ENCODE peak calls at places on chromosome 15, in nine cellular contexts. V is cardiac fibroblast, U is SK-N-SH, S is AG04450, A is foreskin keratinocyte, B is HFFc6, D is astrocyte of the spinal cord, G is OCI-LY7, I is coronary artery. Y is an unnamed sample.

GRCh38 chr15:66725468-66725785 is 23.4 kb downstream of the SMAD6 start:
- DNase-seq in V (no peak), U (no peak), S (no peak), A (no peak), B (no peak), D (no peak), G (no peak), I (no peak), Y (no peak)

GRCh38 chr15:82647045-82647834 is at the start of gene CPEB1:
- DNase-seq in V (peak), U (peak), S (no peak), A (no peak), B (peak), D (peak), G (no peak), I (no peak), Y (no peak)

GRCh38 chr15:66993874-66994696 is 71.3 kb upstream of the SMAD3 start:
- DNase-seq in V (no peak), U (no peak), S (no peak), A (no peak), B (no peak), D (no peak), G (no peak), I (no peak), Y (peak)

GRCh38 chr15:78097667-78098066 is 5.3 kb downstream of the SH2D7 start:
- DNase-seq in V (no peak), U (no peak), S (no peak), A (no peak), B (no peak), D (no peak), G (no peak), I (peak), Y (no peak)

GRCh38 chr15:32818758-32819405 is 101.1 kb downstream of the GREM1 start:
- DNase-seq in V (peak), U (no peak), S (peak), A (peak), B (peak), D (peak), G (no peak), I (no peak), Y (no peak)

GRCh38 chr15:62110000-62110851 is 43.4 kb downstream of the C2CD4A start:
- DNase-seq in V (peak), U (peak), S (no peak), A (peak), B (peak), D (peak), G (no peak), I (no peak), Y (no peak)

GRCh38 chr15:78449220-78449999 is 11.4 kb downstream of the IREB2 start:
- DNase-seq in V (no peak), U (no peak), S (no peak), A (peak), B (no peak), D (no peak), G (no peak), I (no peak), Y (no peak)

GRCh38 chr15:38127306-38127731 is 125.3 kb upstream of the SPRED1 start:
- DNase-seq in V (peak), U (no peak), S (no peak), A (peak), B (peak), D (no peak), G (no peak), I (no peak), Y (no peak)

GRCh38 chr15:89876736-89877135 is 17.1 kb downstream of the AP3S2 start:
- DNase-seq in V (no peak), U (no peak), S (no peak), A (no peak), B (no peak), D (no peak), G (no peak), I (no peak), Y (no peak)

GRCh38 chr15:96290679-96291078 is 39.8 kb upstream of the NR2F2 start:
- DNase-seq in V (no peak), U (no peak), S (no peak), A (no peak), B (no peak), D (no peak), G (no peak), I (no peak), Y (no peak)

GRCh38 chr15:96285715-96286367 is 44.7 kb upstream of the NR2F2 start:
- DNase-seq in V (no peak), U (no peak), S (no peak), A (no peak), B (no peak), D (no peak), G (no peak), I (no peak), Y (no peak)

GRCh38 chr15:96285306-96285705 is 45.2 kb upstream of the NR2F2 start:
- DNase-seq in V (peak), U (no peak), S (peak), A (no peak), B (peak), D (peak), G (no peak), I (no peak), Y (peak)
- TF ChIP-seq CTCF in V (no peak), U (no peak), S (no peak), A (no peak), B (no peak), D (no peak), G (no peak), I (no peak), Y (no peak)

DNA sequence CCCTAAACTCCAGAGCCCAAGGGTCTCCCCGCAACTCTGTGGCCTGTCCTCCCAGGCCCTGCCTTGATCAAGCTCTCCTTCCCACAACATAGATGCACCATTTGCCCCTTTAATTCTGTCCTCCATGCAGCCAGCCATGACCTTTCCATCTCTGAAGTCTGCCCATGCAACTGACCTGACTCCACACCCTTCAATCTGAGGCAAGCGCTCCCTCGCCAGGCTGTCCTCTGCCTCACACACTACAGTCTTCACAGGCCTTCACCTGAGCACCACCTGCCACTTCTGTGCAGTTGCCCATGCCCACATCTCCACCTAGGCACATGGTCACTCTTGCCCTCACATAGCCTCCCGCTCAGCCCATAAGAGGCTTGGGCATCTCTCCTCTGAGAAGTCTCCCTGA is 244.0 kb downstream of the OCA2 start:
- DNase-seq in V (no peak), U (no peak), S (no peak), A (no peak), B (no peak), D (no peak), G (no peak), I (no peak), Y (no peak)
- TF ChIP-seq CTCF in V (no peak), U (no peak), S (no peak), A (no peak), B (no peak), D (no peak), G (no peak), I (no peak), Y (no peak)

GRCh38 chr15:57606816-57607215 is 15.1 kb downstream of the MYZAP start:
- DNase-seq in V (no peak), U (no peak), S (no peak), A (no peak), B (no peak), D (no peak), G (no peak), I (no peak), Y (no peak)
- TF ChIP-seq CTCF in V (no peak), U (no peak), S (no peak), A (no peak), B (no peak), D (no peak), G (no peak), I (no peak), Y (no peak)

GRCh38 chr15:64356443-64357040 is 569 bp upstream of the CSNK1G1 start:
- DNase-seq in V (peak), U (peak), S (peak), A (no peak), B (peak), D (no peak), G (no peak), I (no peak), Y (no peak)
- TF ChIP-seq CTCF in V (peak), U (peak), S (peak), A (peak), B (peak), D (peak), G (peak), I (no peak), Y (peak)

GRCh38 chr15:31248951-31249350 is 77.7 kb upstream of the KLF13 start:
- DNase-seq in V (no peak), U (no peak), S (no peak), A (no peak), B (no peak), D (no peak), G (no peak), I (no peak), Y (no peak)

GRCh38 chr15:31245756-31246155 is 80.9 kb upstream of the KLF13 start:
- DNase-seq in V (no peak), U (no peak), S (no peak), A (no peak), B (no peak), D (no peak), G (no peak), I (no peak), Y (no peak)

GRCh38 chr15:31247404-31247803 is 79.2 kb upstream of the KLF13 start:
- DNase-seq in V (no peak), U (no peak), S (no peak), A (no peak), B (no peak), D (no peak), G (no peak), I (no peak), Y (no peak)

GRCh38 chr15:31250033-31250432 is 76.6 kb upstream of the KLF13 start:
- DNase-seq in V (no peak), U (no peak), S (no peak), A (no peak), B (no peak), D (no peak), G (no peak), I (no peak), Y (no peak)

GRCh38 chr15:31248263-31248662 is 78.4 kb upstream of the KLF13 start:
- DNase-seq in V (no peak), U (no peak), S (no peak), A (no peak), B (no peak), D (no peak), G (no peak), I (no peak), Y (no peak)
- TF ChIP-seq CTCF in V (no peak), U (no peak), S (no peak), A (no peak), B (no peak), D (no peak), G (no peak), I (no peak), Y (no peak)

GRCh38 chr15:90893175-90894090 is 9.1 kb downstream of the FES start:
- DNase-seq in V (no peak), U (peak), S (no peak), A (no peak), B (no peak), D (no peak), G (peak), I (no peak), Y (no peak)
- TF ChIP-seq CTCF in V (no peak), U (peak), S (peak), A (peak), B (peak), D (no peak), G (peak), I (no peak), Y (no peak)

GRCh38 chr15:86433983-86434382 is 354.3 kb downstream of the AGBL1 start:
- DNase-seq in V (no peak), U (no peak), S (no peak), A (no peak), B (no peak), D (no peak), G (no peak), I (no peak), Y (no peak)

GRCh38 chr15:86432861-86433260 is 353.2 kb downstream of the AGBL1 start:
- DNase-seq in V (no peak), U (no peak), S (no peak), A (peak), B (no peak), D (no peak), G (no peak), I (no peak), Y (no peak)
- TF ChIP-seq CTCF in V (no peak), U (no peak), S (no peak), A (no peak), B (no peak), D (no peak), G (no peak), I (no peak), Y (no peak)